ENCODE peak calls at places on chromosome 20, in seven cellular contexts. O is stomach, G is ovary, T is transverse colon, Z is HepG2, S is tibial nerve, K is suprapubic skin. N is an unnamed sample.
A peak's percentile ranks its signal among the peaks of the same experiment; 100 is the strongest.

GRCh38 chr20:40218296-40218955 is 470.6 kb downstream of the MAFB start:
- DNase-seq in O (no peak), G (no peak), T (no peak), Z (no peak), S (no peak), K (no peak), N (no peak)

GRCh38 chr20:38935285-38935684 is 9.1 kb downstream of the FAM83D start:
- DNase-seq in O (no peak), G (no peak), T (no peak), Z (no peak), S (no peak), K (no peak), N (no peak)

GRCh38 chr20:38270869-38271608 is 10.5 kb upstream of the KIAA1755 start:
- DNase-seq in O (no peak), G (peak; percentile 75), T (no peak), Z (no peak), S (no peak), K (no peak), N (peak; percentile 77)

GRCh38 chr20:10547276-10548114 is 112.4 kb downstream of the SLX4IP start:
- DNase-seq in O (no peak), G (no peak), T (no peak), Z (no peak), S (no peak), K (no peak), N (no peak)

GRCh38 chr20:63553251-63553932 is 567 bp upstream of the FNDC11 start:
- DNase-seq in O (peak; percentile 85), G (peak; percentile 79), T (peak; percentile 86), Z (peak; percentile 40), S (peak; percentile 66), K (peak; percentile 95), N (peak; percentile 91)

GRCh38 chr20:49431345-49431744 is 51.1 kb downstream of the KCNB1 start:
- DNase-seq in O (no peak), G (no peak), T (no peak), Z (no peak), S (no peak), K (no peak), N (no peak)

GRCh38 chr20:15900443-15900842 is 672.8 kb downstream of the KIF16B start:
- DNase-seq in O (no peak), G (no peak), T (no peak), Z (no peak), S (no peak), K (no peak), N (no peak)

GRCh38 chr20:62875419-62876355 is 14.1 kb upstream of the TCFL5 start:
- DNase-seq in O (peak; percentile 76), G (peak; percentile 61), T (peak; percentile 78), Z (peak; percentile 92), S (peak; percentile 53), K (peak; percentile 93), N (peak; percentile 95)

GRCh38 chr20:6051505-6051904 is 2.4 kb downstream of the LRRN4 start:
- DNase-seq in O (no peak), G (no peak), T (no peak), Z (peak; percentile 33), S (no peak), K (no peak), N (no peak)

GRCh38 chr20:42308980-42309524 is 690.9 kb upstream of the CHD6 start:
- DNase-seq in O (no peak), G (no peak), T (no peak), Z (no peak), S (no peak), K (no peak), N (no peak)

GRCh38 chr20:50221501-50222323 is 31.1 kb downstream of the CEBPB start:
- DNase-seq in O (no peak), G (no peak), T (no peak), Z (no peak), S (no peak), K (no peak), N (no peak)

GRCh38 chr20:36732456-36732855 is 13.4 kb downstream of the NDRG3 start:
- DNase-seq in O (no peak), G (no peak), T (no peak), Z (no peak), S (no peak), K (no peak), N (no peak)

GRCh38 chr20:49701313-49701731 is 12.4 kb downstream of the B4GALT5 start:
- DNase-seq in O (no peak), G (no peak), T (no peak), Z (no peak), S (no peak), K (no peak), N (no peak)

GRCh38 chr20:2123720-2124119 is 22.1 kb downstream of the STK35 start:
- DNase-seq in O (no peak), G (no peak), T (no peak), Z (no peak), S (no peak), K (no peak), N (no peak)

GRCh38 chr20:46013826-46014516 is 5.3 kb downstream of the MMP9 start:
- DNase-seq in O (peak; percentile 68), G (peak; percentile 41), T (peak; percentile 60), Z (peak; percentile 47), S (no peak), K (no peak), N (no peak)

GRCh38 chr20:77231-77630 is 10.2 kb upstream of the DEFB125 start:
- DNase-seq in O (no peak), G (no peak), T (no peak), Z (no peak), S (no peak), K (no peak), N (no peak)

DNA sequence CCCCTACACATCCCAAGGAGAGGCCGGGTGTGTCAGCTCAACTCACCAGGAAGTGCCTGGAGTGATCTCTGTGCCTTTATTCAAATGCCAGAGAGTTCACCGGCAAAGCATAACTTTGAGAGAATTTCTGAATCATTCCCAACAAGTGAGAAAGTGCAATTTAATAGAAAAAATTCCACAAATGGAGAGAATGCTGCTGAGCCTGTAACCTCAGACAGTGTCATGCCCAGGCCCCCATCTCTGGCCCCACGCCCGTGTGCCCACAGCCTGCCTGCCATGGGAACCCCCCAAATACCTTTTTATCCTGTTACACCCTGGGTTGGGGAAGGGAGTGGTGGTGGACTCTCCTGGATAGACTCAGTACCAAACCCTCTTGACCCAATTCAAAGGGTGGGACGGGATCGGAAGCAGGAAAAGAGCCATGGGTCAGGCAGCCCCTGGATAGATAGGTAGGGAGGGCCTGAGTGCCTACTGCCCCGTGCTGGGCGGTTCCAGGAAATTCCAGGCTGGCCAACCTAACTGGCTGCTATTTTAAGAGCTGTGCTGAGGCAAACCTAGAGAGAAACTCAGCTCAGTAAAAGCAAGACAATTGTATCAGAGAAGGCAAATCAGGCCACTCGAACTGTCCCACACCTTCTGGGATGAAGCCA is 179.0 kb upstream of the FOXA2 start:
- DNase-seq in O (peak; percentile 60), G (no peak), T (no peak), Z (no peak), S (no peak), K (no peak), N (no peak)
- TF ChIP-seq CTCF in O (no peak), G (no peak), T (no peak), Z (no peak), S (no peak), K (no peak), N (no peak)

GRCh38 chr20:18056174-18057105 is 1.3 kb downstream of the OVOL2 start:
- DNase-seq in O (peak; percentile 64), G (no peak), T (peak; percentile 81), Z (no peak), S (no peak), K (no peak), N (no peak)

GRCh38 chr20:18059603-18060002 is 1.9 kb upstream of the OVOL2 start:
- DNase-seq in O (no peak), G (no peak), T (no peak), Z (no peak), S (no peak), K (no peak), N (no peak)

GRCh38 chr20:18057994-18058349 is 256 bp upstream of the OVOL2 start:
- DNase-seq in O (peak; percentile 33), G (no peak), T (no peak), Z (no peak), S (no peak), K (no peak), N (no peak)

GRCh38 chr20:18057106-18057993 is at the start of gene OVOL2:
- DNase-seq in O (peak; percentile 95), G (no peak), T (peak; percentile 94), Z (no peak), S (no peak), K (peak; percentile 89), N (no peak)

GRCh38 chr20:18058661-18059467 is 1.1 kb upstream of the OVOL2 start:
- DNase-seq in O (peak; percentile 67), G (no peak), T (peak; percentile 56), Z (no peak), S (no peak), K (no peak), N (no peak)
- TF ChIP-seq EP300 in O (no peak), G (no peak), T (no peak), Z (no peak), S (no peak), K (no peak), N (no peak)

GRCh38 chr20:33648396-33649004 is 13.6 kb upstream of the C20orf144 start:
- DNase-seq in O (no peak), G (no peak), T (no peak), Z (no peak), S (no peak), K (peak; percentile 76), N (no peak)
- TF ChIP-seq CTCF in O (no peak), G (no peak), T (no peak), Z (no peak), S (no peak), K (no peak), N (no peak)

DNA sequence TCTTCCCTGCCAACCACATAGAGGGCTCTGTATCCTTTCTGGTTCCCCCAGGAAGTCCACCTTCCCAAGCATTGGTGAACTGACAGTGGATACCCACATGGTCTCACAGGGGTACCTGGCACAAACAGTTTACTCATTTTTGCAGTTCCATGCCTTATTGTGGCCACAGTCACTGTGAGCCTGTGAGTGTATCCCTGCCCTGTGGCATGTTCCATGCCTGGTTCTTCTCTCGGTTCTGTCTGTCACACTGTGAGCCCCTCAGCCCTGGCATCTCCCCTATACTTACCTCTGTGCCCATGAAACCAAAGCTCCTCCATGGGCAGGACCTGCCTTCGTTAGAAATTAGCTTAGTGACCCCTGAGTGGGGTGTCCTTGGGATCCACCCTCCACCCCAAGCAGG is 107.8 kb downstream of the TOX2 start:
- DNase-seq in O (no peak), G (no peak), T (no peak), Z (no peak), S (no peak), K (peak; percentile 26), N (no peak)
- TF ChIP-seq EP300 in O (no peak), G (no peak), T (no peak), Z (no peak), S (no peak), K (no peak), N (no peak)

DNA sequence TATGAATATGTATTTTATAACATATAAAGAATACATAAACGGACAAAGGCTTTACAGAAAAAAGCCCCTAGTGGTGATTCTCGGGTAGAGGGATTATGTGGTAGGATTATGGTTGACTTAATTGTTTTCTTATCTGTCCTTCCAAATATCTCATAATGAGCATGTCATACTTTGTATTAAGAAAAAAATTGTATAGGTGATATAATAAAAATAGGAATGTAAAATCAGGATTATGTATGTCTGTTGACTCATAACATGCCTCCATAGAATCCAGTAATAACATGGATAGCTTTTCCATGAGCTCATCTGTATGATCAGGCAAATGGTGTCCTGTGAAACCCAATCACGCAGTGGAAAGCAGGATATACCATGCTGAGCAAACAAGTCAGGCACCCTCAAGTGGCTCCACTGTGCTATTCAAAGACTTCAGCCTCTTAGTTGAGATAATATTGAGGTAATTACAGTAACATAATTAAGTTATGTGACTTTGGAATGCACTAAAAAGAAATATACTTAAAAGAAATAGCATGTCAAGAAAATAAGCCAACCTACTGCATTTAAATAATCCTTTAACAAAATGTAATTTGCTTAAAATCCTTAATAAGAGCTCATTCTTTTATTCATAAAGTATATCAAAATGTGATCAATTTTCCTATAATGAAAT is 39.6 kb upstream of the PRELID3B start:
- DNase-seq in O (no peak), G (no peak), T (no peak), Z (peak; percentile 30), S (no peak), K (no peak), N (no peak)
- TF ChIP-seq CTCF in O (no peak), G (no peak), T (peak; percentile 38), Z (no peak), S (no peak), K (peak; percentile 25), N (peak; percentile 11)